ENCODE peak calls at places on chromosomes 6 and 20, in four cellular contexts. R is SK-N-SH, K is suprapubic skin, H is AG09309. E is an unnamed sample.

GRCh38 chr6:166169549-166170421 is 2.1 kb upstream of the TBXT start:
- DNase-seq in K (no peak), R (no peak), H (no peak), E (no peak)

GRCh38 chr20:51711426-51711825 is 56.8 kb downstream of the ATP9A start:
- DNase-seq in R (no peak), H (no peak), K (no peak), E (no peak)

GRCh38 chr6:123168892-123169851 is 173.1 kb downstream of the CLVS2 start:
- DNase-seq in R (no peak), K (no peak), H (no peak), E (no peak)

GRCh38 chr6:658244-658643 is 1.3 kb upstream of the HUS1B start:
- DNase-seq in K (no peak), H (peak), R (no peak), E (no peak)

GRCh38 chr20:37362231-37362792 is 16.4 kb downstream of the SRC start:
- DNase-seq in K (peak), R (no peak), H (no peak), E (no peak)

GRCh38 chr6:142045380-142046270 is 87.1 kb upstream of the GJE1 start:
- DNase-seq in R (no peak), K (no peak), H (peak), E (no peak)

GRCh38 chr6:100796049-100796823 is 84.9 kb downstream of the ASCC3 start:
- DNase-seq in H (no peak), R (no peak), K (no peak), E (no peak)

GRCh38 chr20:41213150-41213820 is 75.9 kb downstream of the PLCG1 start:
- DNase-seq in R (peak), K (no peak), H (no peak), E (no peak)

GRCh38 chr20:6269163-6269873 is 146.5 kb upstream of the FERMT1 start:
- DNase-seq in H (no peak), K (no peak), R (no peak), E (no peak)

GRCh38 chr20:23143098-23143497 is 57.0 kb upstream of the CD93 start:
- DNase-seq in R (no peak), K (peak), H (peak), E (no peak)

GRCh38 chr20:62667530-62668440 is 25.5 kb downstream of the SLCO4A1 start:
- DNase-seq in K (no peak), H (no peak), R (no peak), E (no peak)

GRCh38 chr6:168314948-168315347 is 4.6 kb downstream of the DACT2 start:
- DNase-seq in H (no peak), K (no peak), R (no peak), E (no peak)

GRCh38 chr6:158763440-158764187 is 55.6 kb downstream of the EZR start:
- DNase-seq in R (no peak), H (no peak), K (no peak), E (no peak)

GRCh38 chr6:108621117-108621516 is 60.4 kb downstream of the FOXO3 start:
- DNase-seq in K (no peak), H (peak), R (no peak), E (no peak)

GRCh38 chr6:151876122-151876521 is 68.6 kb downstream of the ESR1 start:
- DNase-seq in K (no peak), R (no peak), H (no peak), E (no peak)

GRCh38 chr6:142757827-142758226 is 187.1 kb downstream of the HIVEP2 start:
- DNase-seq in H (no peak), K (no peak), R (no peak), E (no peak)

GRCh38 chr6:51107769-51108203 is 289.1 kb downstream of the TFAP2B start:
- DNase-seq in R (no peak), H (no peak), K (no peak), E (no peak)

GRCh38 chr6:78607188-78607587 is 260.2 kb upstream of the IRAK1BP1 start:
- DNase-seq in H (no peak), R (no peak), K (no peak), E (no peak)

GRCh38 chr6:140043357-140043756 is 668.9 kb upstream of the CITED2 start:
- DNase-seq in R (no peak), H (peak), K (no peak), E (no peak)

GRCh38 chr20:60362531-60362930 is 404.3 kb downstream of the CDH26 start:
- DNase-seq in H (no peak), K (no peak), R (no peak), E (no peak)

GRCh38 chr6:4316867-4317400 is 181.6 kb upstream of the ECI2 start:
- DNase-seq in R (no peak), K (peak), H (peak), E (no peak)

GRCh38 chr20:62305149-62305764 is 2.5 kb downstream of the ADRM1 start:
- DNase-seq in H (no peak), K (no peak), R (no peak), E (no peak)

GRCh38 chr6:166417285-166417691 is 34.5 kb upstream of the MPC1 start:
- DNase-seq in K (no peak), R (no peak), H (no peak), E (no peak)

DNA sequence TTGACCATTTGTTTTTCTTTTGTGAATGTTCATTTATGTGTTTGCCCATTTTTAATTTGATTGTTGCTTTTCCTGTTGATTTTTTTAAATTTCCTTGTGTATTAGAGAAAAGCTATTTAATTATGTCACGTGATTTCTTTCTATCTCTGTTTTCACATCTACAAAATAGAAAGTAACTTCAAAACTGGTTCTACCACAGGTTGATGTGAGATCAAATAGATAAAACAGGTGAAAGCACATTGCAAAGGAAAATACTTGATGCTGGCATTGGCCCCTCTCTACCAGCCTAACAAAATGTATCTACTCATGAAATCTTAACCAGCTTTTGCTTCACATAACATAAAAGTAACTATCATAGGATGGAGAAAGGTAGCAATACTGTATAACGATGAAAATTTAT is 129.2 kb downstream of the TMEM242 start:
- DNase-seq in H (no peak), R (no peak), K (no peak), E (no peak)
- H3K4me3 ChIP-seq in H (no peak), R (no peak), K (no peak), E (no peak)

DNA sequence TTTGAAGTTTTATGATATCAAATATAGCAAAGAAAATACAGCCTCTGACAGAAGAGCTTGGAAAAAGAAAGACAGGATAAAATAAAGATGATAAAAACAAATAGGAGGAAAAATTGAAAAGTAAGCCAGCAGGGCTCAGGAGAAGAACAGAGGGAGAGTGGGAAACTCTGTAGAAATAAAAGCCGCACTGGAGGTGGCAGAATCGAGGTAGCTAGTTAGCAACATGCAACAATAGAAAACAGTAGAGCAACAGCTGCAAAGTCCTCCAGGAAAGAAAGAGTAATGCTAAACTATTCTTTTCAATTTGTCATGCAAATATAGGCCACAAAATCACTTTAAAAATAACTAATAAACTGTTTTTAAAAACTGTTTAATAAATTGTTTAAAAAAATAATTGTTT is 28.8 kb downstream of the HBS1L start:
- DNase-seq in H (no peak), R (no peak), K (no peak), E (no peak)
- H3K4me3 ChIP-seq in H (no peak), R (no peak), K (no peak), E (no peak)

GRCh38 chr20:46894971-46895905 is 595 bp downstream of the EYA2 start:
- DNase-seq in H (no peak), R (no peak), K (no peak), E (no peak)
- H3K4me3 ChIP-seq in H (peak), R (no peak), K (peak), E (peak)

GRCh38 chr6:137213331-137213740 is 5.8 kb downstream of the IFNGR1 start:
- DNase-seq in K (no peak), R (no peak), H (no peak), E (no peak)
- H3K4me3 ChIP-seq in K (peak), R (no peak), H (no peak), E (peak)

GRCh38 chr20:3240776-3241363 is 1.9 kb upstream of the SLC4A11 start:
- DNase-seq in K (no peak), H (no peak), R (no peak), E (no peak)
- H3K4me3 ChIP-seq in K (peak), H (no peak), R (no peak), E (peak)

DNA sequence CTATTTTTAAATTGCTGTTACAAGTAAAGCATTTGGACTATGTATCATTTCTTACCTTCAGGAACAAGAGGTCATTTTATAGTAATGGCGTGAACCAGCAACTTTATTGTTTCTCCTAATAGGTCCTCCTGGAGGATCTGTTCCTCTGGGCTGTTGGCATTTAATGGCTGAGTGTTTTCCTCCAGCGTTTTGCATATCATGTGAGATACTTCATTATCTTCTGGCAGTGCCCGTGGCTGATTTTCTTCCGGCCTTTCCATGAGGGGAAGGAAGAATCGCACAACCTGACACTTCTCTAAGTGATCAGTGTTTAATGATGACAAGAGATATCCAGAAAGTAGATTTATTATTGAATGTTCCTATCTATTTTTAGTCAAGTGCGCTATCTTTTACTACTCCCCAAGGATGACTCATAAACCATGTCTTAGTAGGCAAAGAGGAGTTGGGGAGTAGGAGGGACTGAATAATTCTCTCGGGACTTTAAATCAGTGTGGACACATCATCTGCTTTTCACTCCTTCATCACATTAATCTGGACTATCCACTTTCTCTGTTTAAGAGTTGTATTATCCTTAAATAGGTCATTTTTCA is 149.6 kb downstream of the PLCB4 start:
- DNase-seq in H (peak), K (no peak), R (no peak), E (no peak)
- H3K4me3 ChIP-seq in H (no peak), K (no peak), R (no peak), E (no peak)